ENCODE peak calls at places on chromosome 1, in four cellular contexts. K, C, X and Q are unnamed samples.

GRCh38 chr1:243680861-243681260 is 169.2 kb downstream of the AKT3 start:
- DNase-seq in K (no peak), C (no peak), X (no peak), Q (no peak)

GRCh38 chr1:20233394-20233793 is 47.1 kb upstream of the PLA2G2C start:
- DNase-seq in K (peak; percentile 52), C (peak; percentile 20), X (peak; percentile 53), Q (peak; percentile 52)

GRCh38 chr1:78274814-78275213 is 216.0 kb upstream of the PTGFR start:
- DNase-seq in K (peak; percentile 81), C (no peak), X (no peak), Q (peak; percentile 48)

GRCh38 chr1:7379445-7379971 is 391.6 kb upstream of the VAMP3 start:
- DNase-seq in K (peak; percentile 59), C (peak; percentile 55), X (no peak), Q (peak; percentile 84)

GRCh38 chr1:226691257-226691656 is 47.8 kb downstream of the ITPKB start:
- DNase-seq in K (no peak), C (no peak), X (peak; percentile 64), Q (no peak)

GRCh38 chr1:64197076-64197475 is 6.3 kb upstream of the UBE2U start:
- DNase-seq in K (no peak), C (no peak), X (no peak), Q (no peak)

GRCh38 chr1:24769656-24770651 is 24.7 kb downstream of the CLIC4 start:
- DNase-seq in K (peak; percentile 97), C (peak; percentile 69), X (peak; percentile 54), Q (peak; percentile 95)

GRCh38 chr1:55249646-55250398 is 34.7 kb upstream of the USP24 start:
- DNase-seq in K (no peak), C (no peak), X (no peak), Q (no peak)

GRCh38 chr1:209388358-209388757 is 195.2 kb upstream of the CAMK1G start:
- DNase-seq in K (no peak), C (no peak), X (no peak), Q (peak; percentile 62)

GRCh38 chr1:169630006-169630405 is at the start of gene SELP:
- DNase-seq in K (no peak), C (no peak), X (no peak), Q (no peak)

GRCh38 chr1:85465099-85465790 is at the start of gene DDAH1:
- DNase-seq in K (peak; percentile 50), C (peak; percentile 54), X (peak; percentile 60), Q (no peak)